ENCODE peak calls at places on chromosomes 11 and 22, in four cellular contexts. One of them, this sample, is unnamed.

GRCh38 chr11:63490551-63491239 is at the start of gene PLAAT5:
- DNase-seq in neural progenitor cell: peak
- DNase-seq in CD4-positive, alpha-beta memory T cell: peak
- DNase-seq in lung: no peak
- DNase-seq in this sample: peak

GRCh38 chr11:12502950-12503579 is 125.7 kb downstream of the PARVA start:
- DNase-seq in lung: no peak
- DNase-seq in CD4-positive, alpha-beta memory T cell: no peak
- DNase-seq in neural progenitor cell: no peak
- DNase-seq in this sample: no peak

GRCh38 chr22:31350410-31350863 is 4.3 kb upstream of the PATZ1 start:
- DNase-seq in CD4-positive, alpha-beta memory T cell: no peak
- DNase-seq in lung: no peak
- DNase-seq in neural progenitor cell: peak
- DNase-seq in this sample: no peak

GRCh38 chr11:115453158-115453557 is 51.1 kb downstream of the CADM1 start:
- DNase-seq in neural progenitor cell: no peak
- DNase-seq in lung: no peak
- DNase-seq in CD4-positive, alpha-beta memory T cell: no peak
- DNase-seq in this sample: no peak

GRCh38 chr22:39613549-39613921 is 43.0 kb downstream of the CACNA1I start:
- DNase-seq in CD4-positive, alpha-beta memory T cell: no peak
- DNase-seq in lung: no peak
- DNase-seq in neural progenitor cell: no peak
- DNase-seq in this sample: no peak

GRCh38 chr22:24525416-24526037 is 29.4 kb downstream of the GUCD1 start:
- DNase-seq in neural progenitor cell: peak
- DNase-seq in lung: peak
- DNase-seq in CD4-positive, alpha-beta memory T cell: peak
- DNase-seq in this sample: peak

GRCh38 chr22:46815896-46816721 is 53.7 kb downstream of the TBC1D22A start:
- DNase-seq in CD4-positive, alpha-beta memory T cell: no peak
- DNase-seq in lung: no peak
- DNase-seq in neural progenitor cell: no peak
- DNase-seq in this sample: no peak

GRCh38 chr11:78140392-78141077 is 1.1 kb upstream of the ALG8 start:
- DNase-seq in CD4-positive, alpha-beta memory T cell: no peak
- DNase-seq in neural progenitor cell: no peak
- DNase-seq in lung: no peak
- DNase-seq in this sample: no peak

GRCh38 chr11:5689551-5689983 is at the start of gene TRIM22:
- DNase-seq in lung: peak
- DNase-seq in neural progenitor cell: peak
- DNase-seq in CD4-positive, alpha-beta memory T cell: peak
- DNase-seq in this sample: peak

GRCh38 chr11:57646756-57647303 is 2.9 kb downstream of the YPEL4 start:
- DNase-seq in lung: no peak
- DNase-seq in CD4-positive, alpha-beta memory T cell: no peak
- DNase-seq in neural progenitor cell: no peak
- DNase-seq in this sample: no peak

GRCh38 chr11:46489668-46490560 is 98.3 kb upstream of the CHRM4 start:
- DNase-seq in lung: no peak
- DNase-seq in neural progenitor cell: peak
- DNase-seq in CD4-positive, alpha-beta memory T cell: peak
- DNase-seq in this sample: peak

GRCh38 chr11:8533332-8533731 is 60.7 kb downstream of the STK33 start:
- DNase-seq in neural progenitor cell: peak
- DNase-seq in lung: no peak
- DNase-seq in CD4-positive, alpha-beta memory T cell: no peak
- DNase-seq in this sample: no peak

DNA sequence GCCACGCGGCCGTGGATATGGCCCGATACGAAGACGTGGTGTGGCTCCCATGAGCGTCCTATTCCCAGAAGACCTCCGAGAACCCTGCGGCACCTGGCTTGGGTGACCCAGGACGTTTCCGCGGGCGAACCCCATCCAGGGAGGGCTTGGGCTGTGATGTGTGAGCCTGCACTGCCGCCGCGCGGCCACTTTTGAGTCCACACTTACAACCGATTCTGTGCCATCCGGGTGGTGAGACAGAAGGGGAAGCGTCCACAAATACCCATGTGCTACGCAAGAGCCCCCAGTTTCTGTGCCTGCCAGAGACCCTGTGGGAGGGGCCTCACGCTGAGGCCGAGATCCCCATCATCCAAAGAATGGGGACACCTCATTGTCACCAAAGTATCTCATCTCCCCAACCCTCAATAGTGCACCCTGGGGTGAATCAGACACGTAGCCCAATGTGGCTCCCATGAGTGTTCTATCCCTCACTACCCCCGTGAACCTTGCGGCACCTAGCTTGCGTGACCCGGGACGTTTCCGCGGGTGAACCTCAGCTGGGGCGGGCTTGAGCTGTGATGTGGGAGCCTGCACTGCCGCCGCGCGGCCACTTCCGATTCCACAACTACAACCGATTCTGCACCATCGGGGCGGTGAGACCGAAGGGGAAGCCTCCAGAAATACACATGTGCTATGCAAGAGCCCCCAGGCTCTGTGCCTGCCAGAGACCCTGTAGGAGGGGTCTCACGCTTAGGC is 4.6 kb upstream of the H19 start:
- DNase-seq in neural progenitor cell: no peak
- DNase-seq in CD4-positive, alpha-beta memory T cell: no peak
- DNase-seq in lung: no peak
- DNase-seq in this sample: no peak
- H3K27ac ChIP-seq in neural progenitor cell: no peak
- H3K27ac ChIP-seq in CD4-positive, alpha-beta memory T cell: no peak
- H3K27ac ChIP-seq in lung: no peak
- H3K27ac ChIP-seq in this sample: no peak

GRCh38 chr11:31246451-31247165 is 122.9 kb downstream of the DCDC1 start:
- DNase-seq in lung: no peak
- DNase-seq in CD4-positive, alpha-beta memory T cell: no peak
- DNase-seq in neural progenitor cell: no peak
- DNase-seq in this sample: no peak
- H3K27ac ChIP-seq in lung: no peak
- H3K27ac ChIP-seq in CD4-positive, alpha-beta memory T cell: no peak
- H3K27ac ChIP-seq in neural progenitor cell: no peak
- H3K27ac ChIP-seq in this sample: no peak

GRCh38 chr11:128298271-128298670 is 289.1 kb downstream of the ETS1 start:
- DNase-seq in CD4-positive, alpha-beta memory T cell: no peak
- DNase-seq in neural progenitor cell: no peak
- DNase-seq in lung: no peak
- DNase-seq in this sample: no peak
- H3K27ac ChIP-seq in CD4-positive, alpha-beta memory T cell: peak
- H3K27ac ChIP-seq in neural progenitor cell: no peak
- H3K27ac ChIP-seq in lung: no peak
- H3K27ac ChIP-seq in this sample: peak

GRCh38 chr11:126113963-126114362 is 51.3 kb upstream of the CDON start:
- DNase-seq in neural progenitor cell: no peak
- DNase-seq in CD4-positive, alpha-beta memory T cell: no peak
- DNase-seq in lung: no peak
- DNase-seq in this sample: no peak
- H3K27ac ChIP-seq in neural progenitor cell: no peak
- H3K27ac ChIP-seq in CD4-positive, alpha-beta memory T cell: no peak
- H3K27ac ChIP-seq in lung: peak
- H3K27ac ChIP-seq in this sample: no peak

GRCh38 chr11:9777066-9777465 is 113.2 kb downstream of the SWAP70 start:
- DNase-seq in lung: no peak
- DNase-seq in neural progenitor cell: no peak
- DNase-seq in CD4-positive, alpha-beta memory T cell: no peak
- DNase-seq in this sample: no peak

GRCh38 chr11:9777525-9777924 is 113.6 kb downstream of the SWAP70 start:
- DNase-seq in neural progenitor cell: no peak
- DNase-seq in lung: no peak
- DNase-seq in CD4-positive, alpha-beta memory T cell: no peak
- DNase-seq in this sample: no peak

GRCh38 chr11:9775393-9775780 is 111.5 kb downstream of the SWAP70 start:
- DNase-seq in neural progenitor cell: no peak
- DNase-seq in CD4-positive, alpha-beta memory T cell: no peak
- DNase-seq in lung: no peak
- DNase-seq in this sample: no peak

GRCh38 chr11:9774591-9775392 is 110.9 kb downstream of the SWAP70 start:
- DNase-seq in neural progenitor cell: no peak
- DNase-seq in lung: no peak
- DNase-seq in CD4-positive, alpha-beta memory T cell: no peak
- DNase-seq in this sample: no peak

DNA sequence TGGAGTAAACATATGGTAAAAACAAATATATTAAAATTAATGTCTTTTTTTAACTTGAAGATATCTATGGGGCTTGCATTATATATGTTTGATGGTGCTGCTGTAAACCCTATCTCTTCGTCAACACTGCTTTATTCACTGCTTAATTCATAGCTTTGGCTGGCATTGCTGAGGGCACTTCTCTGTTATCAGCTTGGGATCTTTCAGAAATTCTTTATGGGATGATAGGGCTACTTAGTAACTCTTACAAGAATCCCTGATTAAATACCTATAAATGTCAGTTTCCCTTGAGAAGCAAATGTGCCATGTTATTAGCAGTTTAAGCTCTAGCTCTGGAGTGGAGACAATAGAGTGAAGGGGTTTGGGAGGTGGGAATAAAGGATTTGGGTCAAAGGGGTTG is 112.3 kb downstream of the SWAP70 start:
- DNase-seq in neural progenitor cell: no peak
- DNase-seq in lung: no peak
- DNase-seq in CD4-positive, alpha-beta memory T cell: no peak
- DNase-seq in this sample: no peak
- H3K27ac ChIP-seq in neural progenitor cell: no peak
- H3K27ac ChIP-seq in lung: no peak
- H3K27ac ChIP-seq in CD4-positive, alpha-beta memory T cell: no peak
- H3K27ac ChIP-seq in this sample: no peak

DNA sequence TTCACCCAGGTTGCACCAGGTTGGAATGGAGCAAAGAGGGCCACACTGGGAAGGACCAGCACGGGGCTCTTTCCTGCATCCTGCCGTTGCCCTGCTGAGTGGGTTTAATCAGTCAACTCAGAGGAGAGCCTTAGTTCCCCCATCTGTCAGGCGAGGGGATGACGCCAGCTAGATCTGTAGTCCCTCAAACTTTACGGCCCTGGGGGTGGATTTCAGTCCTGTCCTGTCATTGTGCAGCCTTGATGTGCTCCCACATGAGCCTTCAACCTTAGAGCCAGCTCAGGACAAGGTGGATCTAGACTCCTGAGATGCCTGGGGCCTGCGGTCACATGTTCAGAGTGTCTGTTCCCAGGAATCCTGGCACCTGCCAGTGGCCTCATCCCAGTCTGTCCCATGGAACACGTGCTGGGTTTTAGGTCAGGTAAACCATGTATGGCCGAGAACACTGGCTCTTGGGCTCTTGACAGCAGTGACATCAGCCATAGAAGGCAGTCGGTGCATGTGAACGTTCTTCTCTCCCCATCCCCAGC is 104.3 kb downstream of the BCR start:
- DNase-seq in neural progenitor cell: no peak
- DNase-seq in lung: no peak
- DNase-seq in CD4-positive, alpha-beta memory T cell: no peak
- DNase-seq in this sample: no peak
- H3K27ac ChIP-seq in neural progenitor cell: no peak
- H3K27ac ChIP-seq in lung: no peak
- H3K27ac ChIP-seq in CD4-positive, alpha-beta memory T cell: no peak
- H3K27ac ChIP-seq in this sample: no peak

GRCh38 chr11:34252015-34252414 is 105.8 kb downstream of the ABTB2 start:
- DNase-seq in lung: no peak
- DNase-seq in neural progenitor cell: no peak
- DNase-seq in CD4-positive, alpha-beta memory T cell: no peak
- DNase-seq in this sample: no peak

GRCh38 chr11:34249439-34250073 is 108.3 kb downstream of the ABTB2 start:
- DNase-seq in CD4-positive, alpha-beta memory T cell: no peak
- DNase-seq in lung: no peak
- DNase-seq in neural progenitor cell: no peak
- DNase-seq in this sample: no peak

GRCh38 chr11:34251640-34251980 is 106.2 kb downstream of the ABTB2 start:
- DNase-seq in lung: no peak
- DNase-seq in CD4-positive, alpha-beta memory T cell: no peak
- DNase-seq in neural progenitor cell: no peak
- DNase-seq in this sample: no peak

GRCh38 chr11:34252651-34253050 is 105.2 kb downstream of the ABTB2 start:
- DNase-seq in lung: no peak
- DNase-seq in CD4-positive, alpha-beta memory T cell: no peak
- DNase-seq in neural progenitor cell: no peak
- DNase-seq in this sample: no peak

DNA sequence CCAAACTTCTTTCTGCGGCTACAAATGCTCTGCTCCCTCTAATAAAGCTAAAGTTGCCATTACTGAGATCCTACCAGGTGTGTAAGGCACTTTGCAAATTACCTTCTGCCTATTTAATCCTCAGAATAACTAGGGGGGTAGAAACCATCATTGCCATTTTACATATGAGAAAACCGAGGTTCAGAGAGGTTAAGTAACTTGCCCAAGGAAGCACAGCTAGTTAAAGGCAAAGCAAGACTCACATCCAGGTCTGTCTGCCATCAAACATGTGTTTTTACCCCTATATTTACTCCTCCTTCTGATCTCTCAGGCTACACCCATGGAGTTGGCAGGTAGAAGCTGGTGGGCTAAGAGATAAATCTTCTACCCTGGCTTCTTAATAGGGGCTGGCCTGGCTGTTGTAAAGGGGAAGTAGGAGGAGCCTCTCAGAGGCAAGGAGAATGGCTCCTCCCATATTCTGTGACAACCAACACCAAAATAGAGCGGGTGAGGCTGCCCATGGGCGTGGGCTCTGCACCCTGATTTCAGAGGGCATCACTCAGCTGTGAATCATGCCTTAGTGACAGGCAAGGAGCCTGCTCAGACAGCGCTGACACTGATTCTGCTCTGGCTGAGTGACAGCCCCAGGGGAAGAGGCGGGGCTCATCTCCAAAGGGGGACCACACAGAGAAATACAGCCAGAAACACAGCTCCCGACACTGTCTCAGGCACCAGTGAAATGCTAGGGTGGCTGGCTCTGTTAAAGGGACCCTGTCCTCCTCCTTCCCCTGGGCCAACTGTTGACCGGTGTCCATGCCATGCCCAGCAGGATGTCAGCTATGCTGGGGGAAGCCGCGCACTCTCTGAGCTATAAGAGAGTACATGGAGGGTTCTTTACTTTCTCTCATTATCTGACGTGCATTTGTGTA is 106.8 kb downstream of the ABTB2 start:
- DNase-seq in CD4-positive, alpha-beta memory T cell: peak
- DNase-seq in lung: no peak
- DNase-seq in neural progenitor cell: peak
- DNase-seq in this sample: peak
- H3K27ac ChIP-seq in CD4-positive, alpha-beta memory T cell: no peak
- H3K27ac ChIP-seq in lung: peak
- H3K27ac ChIP-seq in neural progenitor cell: no peak
- H3K27ac ChIP-seq in this sample: no peak

DNA sequence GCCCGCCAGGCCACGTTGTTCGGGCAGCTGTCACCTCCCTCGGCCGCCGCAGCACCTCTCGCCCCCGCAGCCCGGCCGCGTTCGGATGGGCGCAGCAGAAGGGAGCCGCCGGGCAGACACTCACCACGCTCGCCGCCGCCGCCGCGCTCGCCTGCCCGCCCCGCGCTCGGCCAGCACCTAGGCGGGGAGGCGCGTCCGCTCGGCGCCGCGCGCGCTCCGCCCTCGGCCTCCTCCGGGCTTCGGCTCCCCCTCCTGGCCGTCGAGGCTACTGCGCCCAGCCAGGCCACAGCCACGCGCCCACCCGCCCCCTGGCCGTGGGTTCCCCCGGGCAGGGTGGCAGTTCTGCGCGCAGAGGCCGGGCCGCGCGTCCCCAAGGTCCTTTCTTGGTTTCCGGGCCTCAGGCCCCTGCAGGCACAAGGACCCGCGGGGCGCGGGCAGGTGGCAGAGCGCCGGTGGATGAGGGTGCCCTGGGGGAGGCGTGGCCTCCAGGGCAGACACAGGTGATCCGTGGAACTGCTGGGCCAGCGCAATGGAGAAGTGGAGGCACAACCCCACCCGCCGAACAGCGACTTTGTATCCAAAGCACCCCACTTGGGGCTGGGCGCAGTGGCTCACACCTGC is at the start of gene SLC25A22:
- DNase-seq in lung: peak
- DNase-seq in neural progenitor cell: peak
- DNase-seq in CD4-positive, alpha-beta memory T cell: peak
- DNase-seq in this sample: peak
- H3K27ac ChIP-seq in lung: peak
- H3K27ac ChIP-seq in neural progenitor cell: no peak
- H3K27ac ChIP-seq in CD4-positive, alpha-beta memory T cell: peak
- H3K27ac ChIP-seq in this sample: peak

This sample was measured in CD4-positive, alpha-beta T cell.